ENCODE peak calls at places on chromosome 5, in four cellular contexts. One of them, this sample, is unnamed.

GRCh38 chr5:133924221-133924920 is 44.1 kb downstream of the C5orf15 start:
- DNase-seq in kidney: no peak
- DNase-seq in tibial artery: no peak
- DNase-seq in T-helper 22 cell: no peak
- DNase-seq in this sample: no peak

GRCh38 chr5:138706655-138707480 is 46.4 kb upstream of the CTNNA1 start:
- DNase-seq in kidney: no peak
- DNase-seq in tibial artery: no peak
- DNase-seq in T-helper 22 cell: no peak
- DNase-seq in this sample: no peak

GRCh38 chr5:76867827-76868693 is 18.2 kb downstream of the S100Z start:
- DNase-seq in kidney: no peak
- DNase-seq in tibial artery: no peak
- DNase-seq in T-helper 22 cell: peak
- DNase-seq in this sample: peak

GRCh38 chr5:169649486-169649885 is 12.4 kb downstream of the DOCK2 start:
- DNase-seq in kidney: no peak
- DNase-seq in tibial artery: no peak
- DNase-seq in T-helper 22 cell: no peak
- DNase-seq in this sample: no peak

GRCh38 chr5:147601652-147602051 is 91.8 kb upstream of the DPYSL3 start:
- DNase-seq in kidney: no peak
- DNase-seq in tibial artery: no peak
- DNase-seq in T-helper 22 cell: no peak
- DNase-seq in this sample: no peak

GRCh38 chr5:35470866-35471265 is 146.8 kb upstream of the SPEF2 start:
- DNase-seq in kidney: no peak
- DNase-seq in tibial artery: no peak
- DNase-seq in T-helper 22 cell: no peak
- DNase-seq in this sample: peak

GRCh38 chr5:175343292-175343691 is 100.7 kb downstream of the DRD1 start:
- DNase-seq in kidney: no peak
- DNase-seq in tibial artery: no peak
- DNase-seq in T-helper 22 cell: no peak
- DNase-seq in this sample: no peak

GRCh38 chr5:143713331-143714032 is 98.5 kb upstream of the HMHB1 start:
- DNase-seq in kidney: no peak
- DNase-seq in tibial artery: no peak
- DNase-seq in T-helper 22 cell: no peak
- DNase-seq in this sample: no peak

GRCh38 chr5:122362361-122362760 is 50.3 kb downstream of the SNCAIP start:
- DNase-seq in kidney: no peak
- DNase-seq in tibial artery: no peak
- DNase-seq in T-helper 22 cell: no peak
- DNase-seq in this sample: no peak

GRCh38 chr5:72436796-72437471 is 70.3 kb downstream of the ZNF366 start:
- DNase-seq in kidney: no peak
- DNase-seq in tibial artery: no peak
- DNase-seq in T-helper 22 cell: no peak
- DNase-seq in this sample: peak

GRCh38 chr5:13276143-13276542 is 668.3 kb downstream of the DNAH5 start:
- DNase-seq in kidney: no peak
- DNase-seq in tibial artery: no peak
- DNase-seq in T-helper 22 cell: no peak
- DNase-seq in this sample: no peak

GRCh38 chr5:91499943-91500531 is 116.9 kb upstream of the ARRDC3 start:
- DNase-seq in kidney: no peak
- DNase-seq in tibial artery: no peak
- DNase-seq in T-helper 22 cell: no peak
- DNase-seq in this sample: peak

GRCh38 chr5:64210866-64211265 is 45.2 kb downstream of the RNF180 start:
- DNase-seq in kidney: no peak
- DNase-seq in tibial artery: no peak
- DNase-seq in T-helper 22 cell: no peak
- DNase-seq in this sample: peak

GRCh38 chr5:176731506-176732192 is 78.7 kb upstream of the UNC5A start:
- DNase-seq in kidney: no peak
- DNase-seq in tibial artery: peak
- DNase-seq in T-helper 22 cell: no peak
- DNase-seq in this sample: no peak

GRCh38 chr5:142360607-142361120 is 35.8 kb upstream of the SPRY4 start:
- DNase-seq in kidney: no peak
- DNase-seq in tibial artery: no peak
- DNase-seq in T-helper 22 cell: no peak
- DNase-seq in this sample: peak

GRCh38 chr5:173204185-173204979 is 30.6 kb downstream of the NKX2-5 start:
- DNase-seq in kidney: no peak
- DNase-seq in tibial artery: no peak
- DNase-seq in T-helper 22 cell: no peak
- DNase-seq in this sample: no peak

GRCh38 chr5:160009591-160009989 is 651 bp downstream of the TTC1 start:
- DNase-seq in kidney: no peak
- DNase-seq in tibial artery: no peak
- DNase-seq in T-helper 22 cell: no peak
- DNase-seq in this sample: no peak

GRCh38 chr5:6423327-6424109 is 25.1 kb upstream of the UBE2QL1 start:
- DNase-seq in kidney: no peak
- DNase-seq in tibial artery: no peak
- DNase-seq in T-helper 22 cell: no peak
- DNase-seq in this sample: no peak

GRCh38 chr5:66869347-66869746 is 273.2 kb downstream of the MAST4 start:
- DNase-seq in kidney: no peak
- DNase-seq in tibial artery: no peak
- DNase-seq in T-helper 22 cell: no peak
- DNase-seq in this sample: no peak

GRCh38 chr5:179819296-179820126 is 1.2 kb upstream of the SQSTM1 start:
- DNase-seq in kidney: peak
- DNase-seq in tibial artery: peak
- DNase-seq in T-helper 22 cell: peak
- DNase-seq in this sample: peak

GRCh38 chr5:16550316-16550952 is 66.4 kb downstream of the RETREG1 start:
- DNase-seq in kidney: no peak
- DNase-seq in tibial artery: no peak
- DNase-seq in T-helper 22 cell: no peak
- DNase-seq in this sample: peak

GRCh38 chr5:155004138-155004744 is 9.3 kb upstream of the KIF4B start:
- DNase-seq in kidney: no peak
- DNase-seq in tibial artery: no peak
- DNase-seq in T-helper 22 cell: no peak
- DNase-seq in this sample: no peak

GRCh38 chr5:60883229-60883628 is 39.2 kb upstream of the ELOVL7 start:
- DNase-seq in kidney: no peak
- DNase-seq in tibial artery: no peak
- DNase-seq in T-helper 22 cell: no peak
- DNase-seq in this sample: peak